ENCODE peak calls at places on chromosomes 11 and 22, in ten cellular contexts. S is GM23338, B is HCT116, Y is keratinocyte, H is PC-9, O is GM23248, M is astrocyte, L is fibroblast of lung, G is hepatocyte, X is mammary epithelial cell. P is an unnamed sample.

GRCh38 chr11:73182824-73183321 is 35.2 kb upstream of the P2RY2 start:
- DNase-seq in S (peak; percentile 21), B (no peak), Y (no peak), H (no peak), O (no peak), M (no peak), L (no peak), G (peak; percentile 55), X (no peak), P (no peak)

GRCh38 chr11:94128171-94128745 is 383 bp upstream of the PANX1 start:
- DNase-seq in S (peak; percentile 63), B (no peak), Y (no peak), H (no peak), O (peak; percentile 68), M (no peak), L (no peak), G (no peak), X (no peak), P (no peak)

GRCh38 chr11:7143908-7144307 is 55.1 kb downstream of the RBMXL2 start:
- DNase-seq in S (peak; percentile 57), B (peak; percentile 8), Y (no peak), H (no peak), O (peak; percentile 42), M (no peak), L (no peak), G (peak; percentile 42), X (peak; percentile 6), P (peak; percentile 61)

GRCh38 chr11:74726547-74727182 is 4.6 kb downstream of the CHRDL2 start:
- DNase-seq in S (peak; percentile 83), B (peak; percentile 54), Y (no peak), H (peak; percentile 67), O (peak; percentile 84), M (peak; percentile 30), L (peak; percentile 50), G (peak; percentile 91), X (peak; percentile 55), P (peak; percentile 86)

GRCh38 chr11:11980200-11980599 is 28.2 kb downstream of the DKK3 start:
- DNase-seq in S (no peak), B (no peak), Y (no peak), H (no peak), O (no peak), M (no peak), L (no peak), G (no peak), X (no peak), P (no peak)

GRCh38 chr11:95483339-95483738 is 252.3 kb upstream of the SESN3 start:
- DNase-seq in S (no peak), B (no peak), Y (no peak), H (no peak), O (peak; percentile 47), M (no peak), L (peak; percentile 19), G (no peak), X (no peak), P (no peak)

GRCh38 chr22:36086629-36087254 is 58.1 kb upstream of the RBFOX2 start:
- DNase-seq in S (no peak), B (no peak), Y (no peak), H (no peak), O (no peak), M (no peak), L (no peak), G (no peak), X (no peak), P (no peak)

GRCh38 chr22:27576413-27576812 is 225.1 kb downstream of the MN1 start:
- DNase-seq in S (no peak), B (no peak), Y (no peak), H (no peak), O (no peak), M (no peak), L (no peak), G (no peak), X (peak; percentile 5), P (no peak)

GRCh38 chr11:68735125-68735524 is 16.2 kb downstream of the TESMIN start:
- DNase-seq in S (no peak), B (no peak), Y (no peak), H (no peak), O (no peak), M (no peak), L (no peak), G (no peak), X (no peak), P (no peak)

GRCh38 chr22:49437956-49438355 is 389.7 kb downstream of the BRD1 start:
- DNase-seq in S (no peak), B (no peak), Y (no peak), H (no peak), O (no peak), M (no peak), L (no peak), G (no peak), X (no peak), P (no peak)

GRCh38 chr11:913043-913442 is 2.4 kb upstream of the CHID1 start:
- DNase-seq in S (no peak), B (no peak), Y (no peak), H (no peak), O (no peak), M (no peak), L (no peak), G (no peak), X (no peak), P (no peak)

GRCh38 chr22:47929073-47929472 is 1166.6 kb downstream of the TBC1D22A start:
- DNase-seq in S (no peak), B (no peak), Y (no peak), H (no peak), O (no peak), M (no peak), L (no peak), G (no peak), X (no peak), P (no peak)

GRCh38 chr11:121723261-121723741 is 270.5 kb upstream of the SORL1-AS1 start:
- DNase-seq in S (peak; percentile 64), B (no peak), Y (no peak), H (no peak), O (peak; percentile 70), M (peak; percentile 52), L (peak; percentile 60), G (peak; percentile 42), X (no peak), P (peak; percentile 37)
- H3K4me3 ChIP-seq in S (peak overlapping the region; percentile 72), B (no peak overlapping the region), Y (no peak overlapping the region), H (no peak overlapping the region), O (peak overlapping the region; percentile 77), M (peak overlapping the region; percentile 65), L (peak overlapping the region; percentile 60), G (peak overlapping the region; percentile 49), X (no peak overlapping the region), P (peak overlapping the region; percentile 38)

DNA sequence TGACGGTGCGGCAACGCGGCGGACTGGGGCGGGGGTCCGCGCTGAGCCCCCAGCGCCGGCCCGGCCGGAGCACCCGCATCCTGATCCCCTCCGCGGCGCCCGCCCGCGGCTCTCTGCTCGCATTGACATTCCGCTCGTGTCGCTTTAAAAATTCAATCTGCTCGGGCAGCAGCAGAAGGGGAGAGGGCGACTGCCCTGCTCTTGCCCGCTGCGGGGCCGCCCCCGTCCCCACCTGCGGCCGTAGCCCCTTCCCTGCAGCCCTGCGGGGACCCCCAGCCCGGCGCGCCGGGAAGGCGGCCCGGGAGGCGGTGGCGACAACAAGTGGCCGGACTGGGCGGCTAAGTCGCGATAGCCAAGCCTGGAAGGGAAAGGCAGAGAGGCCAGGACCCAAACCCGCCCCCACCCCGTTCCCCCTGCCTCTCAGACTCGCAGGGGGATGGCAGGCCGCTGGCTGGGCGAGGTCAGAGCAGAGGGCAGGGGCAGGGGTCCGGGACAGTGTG is 1.1 kb downstream of the CABP7 start:
- DNase-seq in S (no peak), B (no peak), Y (no peak), H (no peak), O (no peak), M (no peak), L (no peak), G (no peak), X (no peak), P (peak; percentile 40)
- TF ChIP-seq EZH2 in S (peak; percentile 65), B (no peak), Y (no peak), H (peak; percentile 87), O (peak; percentile 92), M (peak; percentile 99), L (peak; percentile 81), G (peak; percentile 96), X (peak; percentile 46), P (peak; percentile 98)

GRCh38 chr22:17569971-17570511 is 6.7 kb downstream of the SLC25A18 start:
- DNase-seq in S (no peak), B (no peak), Y (no peak), H (no peak), O (peak; percentile 8), M (peak; percentile 23), L (peak; percentile 39), G (peak; percentile 37), X (no peak), P (no peak)
- H3K4me3 ChIP-seq in S (no peak overlapping the region), B (no peak overlapping the region), Y (no peak overlapping the region), H (no peak overlapping the region), O (no peak overlapping the region), M (peak overlapping the region; percentile 48), L (no peak overlapping the region), G (no peak overlapping the region), X (no peak overlapping the region), P (no peak overlapping the region)

GRCh38 chr22:44394246-44395115 is 81.7 kb upstream of the SHISAL1 start:
- DNase-seq in S (no peak), B (no peak), Y (no peak), H (peak; percentile 1), O (no peak), M (no peak), L (no peak), G (no peak), X (no peak), P (no peak)

GRCh38 chr22:44396021-44396726 is 83.4 kb upstream of the SHISAL1 start:
- DNase-seq in S (no peak), B (no peak), Y (no peak), H (peak; percentile 9), O (no peak), M (no peak), L (no peak), G (no peak), X (no peak), P (no peak)

GRCh38 chr22:44393066-44393465 is 80.3 kb upstream of the SHISAL1 start:
- DNase-seq in S (no peak), B (no peak), Y (no peak), H (peak; percentile 9), O (no peak), M (no peak), L (no peak), G (no peak), X (no peak), P (no peak)

GRCh38 chr22:44396727-44397722 is 84.3 kb upstream of the SHISAL1 start:
- DNase-seq in S (no peak), B (no peak), Y (no peak), H (no peak), O (no peak), M (no peak), L (no peak), G (no peak), X (no peak), P (no peak)

DNA sequence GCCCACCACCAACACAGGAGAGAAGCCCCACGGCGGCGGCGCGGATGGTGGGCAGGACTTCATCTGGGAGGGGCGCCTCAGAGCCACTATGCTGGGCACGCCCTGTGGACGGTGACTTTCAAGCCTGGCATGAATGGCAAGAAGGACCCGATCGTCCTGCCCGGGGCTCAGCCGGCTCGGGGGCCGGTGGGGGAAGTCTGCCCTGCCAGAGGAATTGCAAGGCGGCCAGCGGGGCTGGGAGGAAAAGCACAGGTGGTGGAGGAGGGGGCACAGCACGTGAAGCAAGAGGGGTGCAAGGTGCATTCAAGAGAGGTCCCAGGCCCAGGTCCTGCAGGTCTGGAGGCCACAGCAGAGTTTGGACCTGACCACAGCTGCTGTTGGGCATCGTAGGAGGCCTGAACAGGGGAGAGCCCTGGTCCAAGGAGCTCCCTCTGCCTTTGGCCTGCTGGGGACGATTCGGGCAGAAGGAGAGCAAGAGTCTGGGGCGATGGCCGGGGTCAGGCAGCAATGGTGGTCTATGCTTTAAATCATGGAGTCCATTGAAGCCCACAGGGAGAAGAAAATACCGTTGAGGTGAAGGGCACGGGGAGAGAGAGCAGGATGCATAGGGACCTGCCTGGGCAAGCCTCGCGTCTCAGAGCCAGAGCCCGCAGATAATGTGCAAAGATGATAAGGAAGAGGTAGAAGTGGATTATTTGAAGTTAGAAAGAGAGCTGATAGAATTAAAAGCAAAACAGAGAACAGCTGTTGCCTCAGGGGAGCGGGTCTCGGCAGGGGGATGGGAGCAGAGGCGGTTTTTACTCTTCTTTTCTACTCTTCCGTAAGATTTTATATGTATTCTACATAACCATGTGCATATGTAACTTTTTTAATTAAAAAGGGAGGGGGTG is 82.6 kb upstream of the SHISAL1 start:
- DNase-seq in S (no peak), B (no peak), Y (no peak), H (peak; percentile 28), O (no peak), M (no peak), L (no peak), G (no peak), X (no peak), P (no peak)
- TF ChIP-seq EZH2 in S (no peak), B (no peak), Y (no peak), H (no peak), O (no peak), M (no peak), L (no peak), G (no peak), X (no peak), P (no peak)

P was measured in neural progenitor cell.